ENCODE peak calls at places on chromosomes 5 and 9, in nine cellular contexts. K, Q, I, J, X, P, A, R and V are unnamed samples.

GRCh38 chr5:307794-308579 is 13.5 kb upstream of the AHRR start:
- DNase-seq in K (no peak), Q (no peak), I (no peak), J (no peak), X (no peak), P (no peak), A (no peak), R (no peak), V (no peak)

GRCh38 chr5:31944683-31945445 is 229.3 kb downstream of the GOLPH3 start:
- DNase-seq in K (no peak), Q (peak; percentile 57), I (no peak), J (no peak), X (no peak), P (no peak), A (no peak), R (no peak), V (no peak)

GRCh38 chr9:115103746-115104477 is 14.0 kb downstream of the TNC start:
- DNase-seq in K (no peak), Q (no peak), I (no peak), J (no peak), X (no peak), P (peak; percentile 66), A (no peak), R (no peak), V (no peak)

GRCh38 chr5:115962565-115963402 is 509 bp downstream of the LVRN start:
- DNase-seq in K (no peak), Q (no peak), I (no peak), J (peak; percentile 70), X (peak; percentile 44), P (no peak), A (peak; percentile 22), R (no peak), V (peak; percentile 43)

GRCh38 chr5:143536364-143536763 is 132.9 kb upstream of the NR3C1 start:
- DNase-seq in K (peak; percentile 28), Q (peak; percentile 42), I (peak; percentile 37), J (no peak), X (peak; percentile 98), P (peak; percentile 99), A (peak; percentile 98), R (no peak), V (no peak)

GRCh38 chr9:89674667-89675402 is 70.0 kb downstream of the GADD45G start:
- DNase-seq in K (peak; percentile 36), Q (peak; percentile 53), I (no peak), J (peak; percentile 70), X (peak; percentile 9), P (no peak), A (peak; percentile 7), R (peak; percentile 48), V (no peak)

GRCh38 chr5:178431063-178431776 is 159.0 kb downstream of the COL23A1 start:
- DNase-seq in K (no peak), Q (peak; percentile 6), I (no peak), J (no peak), X (no peak), P (no peak), A (no peak), R (no peak), V (no peak)

GRCh38 chr5:13609504-13609903 is 335.0 kb downstream of the DNAH5 start:
- DNase-seq in K (no peak), Q (no peak), I (no peak), J (no peak), X (no peak), P (no peak), A (no peak), R (no peak), V (no peak)

GRCh38 chr5:50853151-50853550 is 186.7 kb downstream of the PARP8 start:
- DNase-seq in K (peak; percentile 11), Q (peak; percentile 28), I (no peak), J (no peak), X (no peak), P (no peak), A (no peak), R (no peak), V (no peak)

GRCh38 chr5:98927242-98927987 is 1.4 kb downstream of the CHD1 start:
- DNase-seq in K (peak; percentile 40), Q (peak; percentile 53), I (no peak), J (peak; percentile 45), X (peak; percentile 81), P (peak; percentile 56), A (peak; percentile 81), R (no peak), V (no peak)

GRCh38 chr5:121497176-121497575 is 354.5 kb upstream of the FTMT start:
- DNase-seq in K (no peak), Q (no peak), I (no peak), J (no peak), X (no peak), P (no peak), A (no peak), R (no peak), V (no peak)

GRCh38 chr9:89154651-89155336 is 23.8 kb downstream of the SHC3 start:
- DNase-seq in K (no peak), Q (no peak), I (peak; percentile 51), J (no peak), X (peak; percentile 83), P (peak; percentile 93), A (peak; percentile 82), R (no peak), V (no peak)

GRCh38 chr9:126719677-126720435 is 85.0 kb upstream of the ZBTB43 start:
- DNase-seq in K (peak; percentile 59), Q (peak; percentile 80), I (no peak), J (peak; percentile 98), X (peak; percentile 85), P (peak; percentile 33), A (peak; percentile 77), R (peak; percentile 66), V (peak; percentile 78)

GRCh38 chr9:125747053-125747764 is at the start of gene PBX3:
- DNase-seq in K (no peak), Q (no peak), I (no peak), J (peak; percentile 69), X (peak; percentile 62), P (peak; percentile 40), A (peak; percentile 61), R (peak; percentile 48), V (peak; percentile 69)

DNA sequence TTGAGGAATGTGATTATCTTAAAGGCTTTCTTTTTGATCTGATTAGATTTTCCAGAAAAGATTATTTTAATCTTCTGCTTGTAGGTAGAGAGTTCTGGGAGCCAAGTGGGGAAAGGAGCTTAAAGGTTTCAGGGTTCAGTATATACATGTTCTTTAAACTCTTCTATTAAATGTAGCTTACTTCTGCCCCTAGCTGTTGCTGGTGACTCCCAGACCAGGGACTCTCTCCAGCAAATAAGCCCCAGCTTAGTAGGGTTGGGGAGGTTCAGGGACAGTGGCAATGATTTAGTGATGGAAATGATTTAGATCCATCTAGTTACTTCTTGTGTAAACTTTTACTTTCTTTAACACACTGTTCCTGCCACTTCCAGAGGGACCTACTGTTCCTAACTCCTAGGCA is 72.2 kb downstream of the SLC12A2 start:
- DNase-seq in K (no peak), Q (no peak), I (no peak), J (no peak), X (no peak), P (no peak), A (peak; percentile 7), R (no peak), V (no peak)
- TF ChIP-seq CTCF in K (no peak), Q (no peak), I (no peak), J (no peak), X (no peak), P (peak; percentile 20), A (peak; percentile 13), R (no peak), V (no peak)

DNA sequence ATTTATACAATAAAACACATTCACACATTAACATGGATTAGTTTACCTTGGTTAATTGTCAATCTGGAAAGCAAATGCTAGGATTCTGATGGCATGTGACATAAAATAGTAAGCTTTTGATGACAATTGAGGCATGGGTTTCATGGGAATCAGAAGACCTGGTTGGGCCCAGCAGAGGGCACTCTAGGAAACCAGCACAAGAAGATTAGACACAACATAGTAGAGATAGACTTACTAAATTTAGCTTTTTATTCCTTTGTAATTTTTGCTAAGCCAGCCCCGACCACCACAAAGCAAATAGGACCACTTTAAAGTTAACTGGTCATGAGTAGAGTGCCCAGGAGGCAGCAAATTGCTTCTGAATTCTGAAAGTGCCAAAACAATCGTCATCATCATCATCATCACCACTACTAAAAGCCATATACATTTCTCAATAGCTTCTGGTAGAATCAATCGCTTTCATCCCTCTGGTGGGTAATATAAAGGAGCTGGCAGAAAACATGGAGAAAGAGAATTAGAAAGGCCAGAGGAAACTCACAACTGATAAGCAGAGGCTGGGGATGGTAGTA is 163.2 kb downstream of the ARRDC3 start:
- DNase-seq in K (no peak), Q (no peak), I (peak; percentile 26), J (peak; percentile 56), X (peak; percentile 72), P (peak; percentile 25), A (peak; percentile 74), R (no peak), V (no peak)
- TF ChIP-seq CTCF in K (no peak), Q (no peak), I (peak; percentile 50), J (peak; percentile 76), X (peak; percentile 52), P (peak; percentile 40), A (peak; percentile 35), R (peak; percentile 36), V (no peak)

DNA sequence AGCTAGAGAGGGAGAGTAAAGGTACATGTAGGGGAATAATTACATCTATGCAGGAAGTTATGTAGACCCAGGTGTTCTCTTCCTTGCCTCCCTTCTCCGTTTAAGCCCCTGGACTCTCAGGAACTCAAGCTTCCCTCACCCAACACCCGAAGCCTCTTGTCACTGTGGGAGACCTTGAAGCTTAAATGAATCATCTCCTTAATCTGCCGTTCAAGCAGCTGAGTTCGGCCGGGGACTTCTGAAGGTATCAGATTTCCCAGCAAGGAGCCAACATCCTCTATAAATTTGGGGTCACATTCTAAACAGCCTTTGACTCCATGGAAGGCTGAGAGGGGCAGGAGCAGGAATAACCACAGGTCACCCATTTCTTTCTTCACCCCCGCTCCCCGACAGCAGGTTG is 412 bp downstream of the IZUMO3 start:
- DNase-seq in K (no peak), Q (no peak), I (no peak), J (peak; percentile 8), X (no peak), P (no peak), A (no peak), R (no peak), V (no peak)
- TF ChIP-seq CTCF in K (no peak), Q (no peak), I (no peak), J (no peak), X (no peak), P (no peak), A (no peak), R (no peak), V (no peak)

GRCh38 chr9:133340916-133341315 is 4.9 kb upstream of the SURF6 start:
- DNase-seq in K (no peak), Q (no peak), I (no peak), J (no peak), X (no peak), P (no peak), A (no peak), R (no peak), V (no peak)

GRCh38 chr9:133341369-133342082 is 5.5 kb upstream of the SURF6 start:
- DNase-seq in K (peak; percentile 23), Q (peak; percentile 46), I (no peak), J (no peak), X (no peak), P (no peak), A (no peak), R (no peak), V (no peak)

GRCh38 chr9:133340256-133340655 is 4.3 kb upstream of the SURF6 start:
- DNase-seq in K (no peak), Q (no peak), I (no peak), J (no peak), X (no peak), P (no peak), A (no peak), R (no peak), V (no peak)

GRCh38 chr9:133342570-133342969 is 5.4 kb downstream of the MED22 start:
- DNase-seq in K (no peak), Q (no peak), I (no peak), J (peak; percentile 55), X (no peak), P (no peak), A (no peak), R (no peak), V (no peak)

GRCh38 chr9:133342083-133342406 is 5.9 kb downstream of the MED22 start:
- DNase-seq in K (no peak), Q (no peak), I (no peak), J (peak; percentile 77), X (no peak), P (no peak), A (no peak), R (no peak), V (no peak)
- TF ChIP-seq CTCF in K (no peak), Q (no peak), I (no peak), J (peak; percentile 48), X (peak; percentile 19), P (peak; percentile 19), A (peak; percentile 38), R (peak; percentile 21), V (no peak)